ENCODE peak calls at places on chromosome 11, in ten cellular contexts. Y, U, C, D, E, K, B, A, M and O are unnamed samples.

GRCh38 chr11:69039501-69039900 is 9.2 kb upstream of the TPCN2 start:
- DNase-seq in Y (no peak), U (peak), C (no peak), D (no peak), E (no peak), K (no peak), B (no peak), A (no peak), M (no peak), O (no peak)

GRCh38 chr11:109150603-109151002 is 271.4 kb upstream of the C11orf87 start:
- DNase-seq in Y (no peak), U (no peak), C (no peak), D (no peak), E (no peak), K (no peak), B (no peak), A (no peak), M (no peak), O (no peak)

GRCh38 chr11:69293819-69294505 is at the start of gene MYEOV:
- DNase-seq in Y (peak), U (no peak), C (no peak), D (peak), E (peak), K (peak), B (peak), A (peak), M (peak), O (no peak)

GRCh38 chr11:9625728-9626127 is 38.1 kb upstream of the SWAP70 start:
- DNase-seq in Y (no peak), U (no peak), C (no peak), D (no peak), E (no peak), K (no peak), B (no peak), A (no peak), M (no peak), O (no peak)

GRCh38 chr11:64447717-64448598 is 89.0 kb downstream of the RPS6KA4 start:
- DNase-seq in Y (peak), U (peak), C (no peak), D (peak), E (no peak), K (no peak), B (peak), A (peak), M (no peak), O (peak)

GRCh38 chr11:63012450-63013238 is 3.0 kb downstream of the SLC22A8 start:
- DNase-seq in Y (peak), U (no peak), C (no peak), D (no peak), E (no peak), K (no peak), B (no peak), A (no peak), M (no peak), O (peak)

GRCh38 chr11:121067453-121067852 is 33.6 kb upstream of the TECTA start:
- DNase-seq in Y (no peak), U (no peak), C (no peak), D (no peak), E (no peak), K (no peak), B (no peak), A (no peak), M (no peak), O (peak)

GRCh38 chr11:35781342-35782171 is 119.0 kb downstream of the TRIM44 start:
- DNase-seq in Y (no peak), U (peak), C (no peak), D (peak), E (no peak), K (no peak), B (peak), A (no peak), M (no peak), O (no peak)

GRCh38 chr11:3867209-3868071 is 12.0 kb downstream of the STIM1 start:
- DNase-seq in Y (peak), U (peak), C (peak), D (no peak), E (no peak), K (no peak), B (no peak), A (peak), M (no peak), O (peak)

GRCh38 chr11:57647960-57648776 is 1.5 kb downstream of the YPEL4 start:
- DNase-seq in Y (no peak), U (no peak), C (no peak), D (no peak), E (peak), K (no peak), B (peak), A (no peak), M (no peak), O (peak)

GRCh38 chr11:119120639-119121007 is 757 bp upstream of the HINFP start:
- DNase-seq in Y (no peak), U (peak), C (no peak), D (peak), E (no peak), K (no peak), B (peak), A (no peak), M (peak), O (peak)

GRCh38 chr11:76025068-76025467 is 181.2 kb downstream of the WNT11 start:
- DNase-seq in Y (no peak), U (peak), C (no peak), D (peak), E (no peak), K (no peak), B (peak), A (no peak), M (no peak), O (no peak)